ENCODE peak calls at places on chromosomes 2 and 18, in seven cellular contexts. One of them, this sample, is unnamed. For H3K36me3 and H3K27me3, the result is how much of the 10 kb centered on the place peaks cover.

GRCh38 chr18:14144628-14144895 is 12.3 kb upstream of the ZNF519 start:
- DNase-seq in hepatocyte: no peak
- DNase-seq in CD8-positive, alpha-beta memory T cell: no peak
- DNase-seq in A673: no peak
- DNase-seq in spleen: no peak
- DNase-seq in CD8-positive, alpha-beta T cell: no peak
- DNase-seq in transverse colon: no peak
- DNase-seq in this sample: no peak

GRCh38 chr2:207974214-207974600 is 51.1 kb downstream of the PLEKHM3 start:
- DNase-seq in hepatocyte: peak
- DNase-seq in CD8-positive, alpha-beta memory T cell: no peak
- DNase-seq in A673: no peak
- DNase-seq in spleen: no peak
- DNase-seq in CD8-positive, alpha-beta T cell: no peak
- DNase-seq in transverse colon: no peak
- DNase-seq in this sample: no peak

GRCh38 chr2:172095146-172095904 is 7.4 kb downstream of the DLX2 start:
- DNase-seq in hepatocyte: peak
- DNase-seq in CD8-positive, alpha-beta memory T cell: peak
- DNase-seq in A673: peak
- DNase-seq in spleen: peak
- DNase-seq in CD8-positive, alpha-beta T cell: peak
- DNase-seq in transverse colon: peak
- DNase-seq in this sample: peak

GRCh38 chr18:393558-393957 is 106.9 kb downstream of the COLEC12 start:
- DNase-seq in hepatocyte: no peak
- DNase-seq in CD8-positive, alpha-beta memory T cell: no peak
- DNase-seq in A673: no peak
- DNase-seq in spleen: no peak
- DNase-seq in CD8-positive, alpha-beta T cell: no peak
- DNase-seq in transverse colon: no peak
- DNase-seq in this sample: no peak

GRCh38 chr2:30860003-30860402 is 52.8 kb upstream of the CAPN13 start:
- DNase-seq in hepatocyte: no peak
- DNase-seq in CD8-positive, alpha-beta memory T cell: no peak
- DNase-seq in A673: no peak
- DNase-seq in spleen: no peak
- DNase-seq in CD8-positive, alpha-beta T cell: no peak
- DNase-seq in transverse colon: no peak
- DNase-seq in this sample: no peak

GRCh38 chr18:8695932-8696510 is 9.3 kb upstream of the MTCL1 start:
- DNase-seq in hepatocyte: no peak
- DNase-seq in CD8-positive, alpha-beta memory T cell: no peak
- DNase-seq in A673: no peak
- DNase-seq in spleen: no peak
- DNase-seq in CD8-positive, alpha-beta T cell: no peak
- DNase-seq in transverse colon: no peak
- DNase-seq in this sample: no peak

GRCh38 chr2:217064234-217065103 is 204.6 kb upstream of the TNP1 start:
- DNase-seq in hepatocyte: peak
- DNase-seq in CD8-positive, alpha-beta memory T cell: no peak
- DNase-seq in A673: peak
- DNase-seq in spleen: no peak
- DNase-seq in CD8-positive, alpha-beta T cell: no peak
- DNase-seq in transverse colon: no peak
- DNase-seq in this sample: no peak

GRCh38 chr2:148882051-148882450 is 7.0 kb downstream of the KIF5C start:
- DNase-seq in hepatocyte: peak
- DNase-seq in CD8-positive, alpha-beta memory T cell: no peak
- DNase-seq in A673: no peak
- DNase-seq in spleen: no peak
- DNase-seq in CD8-positive, alpha-beta T cell: no peak
- DNase-seq in transverse colon: no peak
- DNase-seq in this sample: no peak

GRCh38 chr2:29509397-29509796 is 394.2 kb downstream of the CLIP4 start:
- DNase-seq in hepatocyte: no peak
- DNase-seq in CD8-positive, alpha-beta memory T cell: no peak
- DNase-seq in A673: no peak
- DNase-seq in spleen: no peak
- DNase-seq in CD8-positive, alpha-beta T cell: no peak
- DNase-seq in transverse colon: no peak
- DNase-seq in this sample: no peak

GRCh38 chr2:174195253-174195652 is 53.1 kb downstream of the OLA1 start:
- DNase-seq in hepatocyte: no peak
- DNase-seq in CD8-positive, alpha-beta memory T cell: no peak
- DNase-seq in A673: no peak
- DNase-seq in spleen: no peak
- DNase-seq in CD8-positive, alpha-beta T cell: no peak
- DNase-seq in transverse colon: no peak
- DNase-seq in this sample: no peak

GRCh38 chr2:149612122-149612521 is 24.5 kb upstream of the MMADHC start:
- DNase-seq in hepatocyte: no peak
- DNase-seq in CD8-positive, alpha-beta memory T cell: no peak
- DNase-seq in A673: no peak
- DNase-seq in spleen: no peak
- DNase-seq in CD8-positive, alpha-beta T cell: no peak
- DNase-seq in transverse colon: no peak
- DNase-seq in this sample: no peak

GRCh38 chr2:108911401-108911800 is 77.6 kb downstream of the EDAR start:
- DNase-seq in hepatocyte: no peak
- DNase-seq in CD8-positive, alpha-beta memory T cell: no peak
- DNase-seq in A673: no peak
- DNase-seq in spleen: peak
- DNase-seq in CD8-positive, alpha-beta T cell: no peak
- DNase-seq in transverse colon: no peak
- DNase-seq in this sample: no peak

GRCh38 chr2:86396304-86396785 is 44.8 kb upstream of the KDM3A start:
- DNase-seq in hepatocyte: peak
- DNase-seq in CD8-positive, alpha-beta memory T cell: no peak
- DNase-seq in A673: peak
- DNase-seq in spleen: no peak
- DNase-seq in CD8-positive, alpha-beta T cell: peak
- DNase-seq in transverse colon: peak
- DNase-seq in this sample: no peak

GRCh38 chr2:225841314-225841713 is 441.8 kb downstream of the NYAP2 start:
- DNase-seq in hepatocyte: no peak
- DNase-seq in CD8-positive, alpha-beta memory T cell: no peak
- DNase-seq in A673: no peak
- DNase-seq in spleen: no peak
- DNase-seq in CD8-positive, alpha-beta T cell: no peak
- DNase-seq in transverse colon: no peak
- DNase-seq in this sample: no peak

GRCh38 chr2:9821805-9822445 is 21.3 kb upstream of the TAF1B start:
- DNase-seq in hepatocyte: no peak
- DNase-seq in CD8-positive, alpha-beta memory T cell: no peak
- DNase-seq in A673: no peak
- DNase-seq in spleen: no peak
- DNase-seq in CD8-positive, alpha-beta T cell: no peak
- DNase-seq in transverse colon: no peak
- DNase-seq in this sample: no peak

GRCh38 chr2:31347788-31348187 is 66.8 kb downstream of the XDH start:
- DNase-seq in hepatocyte: no peak
- DNase-seq in CD8-positive, alpha-beta memory T cell: no peak
- DNase-seq in A673: no peak
- DNase-seq in spleen: no peak
- DNase-seq in CD8-positive, alpha-beta T cell: no peak
- DNase-seq in transverse colon: no peak
- DNase-seq in this sample: no peak

GRCh38 chr18:12333650-12334279 is 25.7 kb downstream of the TUBB6 start:
- DNase-seq in hepatocyte: no peak
- DNase-seq in CD8-positive, alpha-beta memory T cell: no peak
- DNase-seq in A673: no peak
- DNase-seq in spleen: no peak
- DNase-seq in CD8-positive, alpha-beta T cell: no peak
- DNase-seq in transverse colon: no peak
- DNase-seq in this sample: no peak

GRCh38 chr2:117785740-117786139 is 28.8 kb upstream of the DDX18 start:
- DNase-seq in hepatocyte: peak
- DNase-seq in CD8-positive, alpha-beta memory T cell: peak
- DNase-seq in A673: peak
- DNase-seq in spleen: no peak
- DNase-seq in CD8-positive, alpha-beta T cell: peak
- DNase-seq in transverse colon: peak
- DNase-seq in this sample: peak

GRCh38 chr18:24078391-24078790 is 60.5 kb upstream of the CABYR start:
- DNase-seq in hepatocyte: no peak
- DNase-seq in CD8-positive, alpha-beta memory T cell: no peak
- DNase-seq in A673: peak
- DNase-seq in spleen: no peak
- DNase-seq in CD8-positive, alpha-beta T cell: no peak
- DNase-seq in transverse colon: no peak
- DNase-seq in this sample: no peak

DNA sequence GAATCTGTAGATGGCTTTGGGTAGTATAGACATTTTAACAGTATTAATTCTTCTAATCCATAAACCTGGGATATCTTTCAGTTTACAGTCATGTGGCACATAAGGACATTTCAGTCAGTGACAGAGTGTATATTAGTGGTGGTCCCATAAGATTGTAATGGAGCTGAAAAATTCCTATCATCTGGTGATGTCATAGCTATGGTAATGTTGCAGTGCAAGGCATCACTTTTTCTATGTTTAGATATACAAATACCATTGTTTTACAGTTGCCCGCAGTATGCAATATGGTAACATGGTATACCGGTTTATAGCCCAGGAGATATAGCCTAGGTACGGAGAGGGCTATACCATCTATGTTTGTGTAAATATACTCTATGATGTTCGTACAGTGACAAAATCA is 9.7 kb downstream of the CCDC150 start:
- DNase-seq in hepatocyte: no peak
- DNase-seq in CD8-positive, alpha-beta memory T cell: no peak
- DNase-seq in A673: no peak
- DNase-seq in spleen: no peak
- DNase-seq in CD8-positive, alpha-beta T cell: no peak
- DNase-seq in transverse colon: no peak
- DNase-seq in this sample: no peak
- H3K36me3 ChIP-seq in hepatocyte: under half
- H3K36me3 ChIP-seq in CD8-positive, alpha-beta memory T cell: under half
- H3K36me3 ChIP-seq in A673: under half
- H3K36me3 ChIP-seq in spleen: under half
- H3K36me3 ChIP-seq in CD8-positive, alpha-beta T cell: under half
- H3K36me3 ChIP-seq in transverse colon: under half
- H3K36me3 ChIP-seq in this sample: under half

GRCh38 chr2:130740671-130741070 is 11.8 kb downstream of the GPR148 start:
- DNase-seq in hepatocyte: no peak
- DNase-seq in CD8-positive, alpha-beta memory T cell: no peak
- DNase-seq in A673: no peak
- DNase-seq in spleen: no peak
- DNase-seq in CD8-positive, alpha-beta T cell: no peak
- DNase-seq in transverse colon: no peak
- DNase-seq in this sample: no peak
- H3K27me3 ChIP-seq in hepatocyte: under half
- H3K27me3 ChIP-seq in CD8-positive, alpha-beta memory T cell: under half
- H3K27me3 ChIP-seq in A673: under half
- H3K27me3 ChIP-seq in spleen: under half
- H3K27me3 ChIP-seq in CD8-positive, alpha-beta T cell: under half
- H3K27me3 ChIP-seq in transverse colon: under half
- H3K27me3 ChIP-seq in this sample: under half

DNA sequence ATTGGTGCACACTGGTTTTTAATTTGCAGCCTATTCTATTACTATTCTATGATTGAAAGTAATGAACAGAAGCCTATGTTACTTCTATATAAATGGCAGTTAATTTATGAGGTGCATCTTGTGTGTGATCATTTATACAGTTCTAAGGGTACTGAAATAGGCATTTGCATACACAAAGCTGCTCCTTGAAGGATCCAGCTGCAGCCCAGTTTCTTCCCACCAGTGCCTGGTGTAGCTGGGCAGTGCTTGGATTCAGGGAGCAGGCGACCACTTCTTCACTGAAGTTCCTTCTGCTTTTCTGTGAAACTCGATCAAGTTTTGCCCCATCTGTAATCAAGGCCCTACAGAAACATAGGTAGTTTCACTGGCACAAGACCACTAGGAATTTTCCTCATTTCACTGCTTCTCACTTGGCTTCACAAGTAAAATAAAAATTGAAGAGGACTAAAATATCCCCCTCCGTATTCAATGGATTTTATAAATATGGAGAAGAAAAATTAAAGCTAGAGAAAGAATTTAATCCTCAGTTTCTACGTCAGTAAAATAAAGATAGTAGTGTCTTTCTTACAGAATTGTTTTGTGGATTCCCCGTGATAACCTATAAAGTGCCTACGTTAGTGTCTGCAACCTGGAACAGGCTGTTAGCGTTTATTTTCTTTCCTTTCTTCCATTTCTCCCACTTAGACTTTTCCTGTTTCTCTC is 1.7 kb upstream of the LPIN2 start:
- DNase-seq in hepatocyte: no peak
- DNase-seq in CD8-positive, alpha-beta memory T cell: no peak
- DNase-seq in A673: no peak
- DNase-seq in spleen: no peak
- DNase-seq in CD8-positive, alpha-beta T cell: no peak
- DNase-seq in transverse colon: no peak
- DNase-seq in this sample: no peak
- H3K4me3 ChIP-seq in hepatocyte: no peak
- H3K4me3 ChIP-seq in CD8-positive, alpha-beta memory T cell: no peak
- H3K4me3 ChIP-seq in A673: no peak
- H3K4me3 ChIP-seq in spleen: no peak
- H3K4me3 ChIP-seq in CD8-positive, alpha-beta T cell: no peak
- H3K4me3 ChIP-seq in transverse colon: no peak
- H3K4me3 ChIP-seq in this sample: no peak

GRCh38 chr18:32093523-32093922 is 1.8 kb downstream of the RNF138 start:
- DNase-seq in hepatocyte: peak
- DNase-seq in CD8-positive, alpha-beta memory T cell: no peak
- DNase-seq in A673: peak
- DNase-seq in spleen: no peak
- DNase-seq in CD8-positive, alpha-beta T cell: no peak
- DNase-seq in transverse colon: peak
- DNase-seq in this sample: no peak

GRCh38 chr18:32095571-32096229 is 4.0 kb downstream of the RNF138 start:
- DNase-seq in hepatocyte: no peak
- DNase-seq in CD8-positive, alpha-beta memory T cell: no peak
- DNase-seq in A673: no peak
- DNase-seq in spleen: no peak
- DNase-seq in CD8-positive, alpha-beta T cell: no peak
- DNase-seq in transverse colon: no peak
- DNase-seq in this sample: no peak

GRCh38 chr18:32096936-32097335 is 5.3 kb downstream of the RNF138 start:
- DNase-seq in hepatocyte: no peak
- DNase-seq in CD8-positive, alpha-beta memory T cell: peak
- DNase-seq in A673: no peak
- DNase-seq in spleen: no peak
- DNase-seq in CD8-positive, alpha-beta T cell: no peak
- DNase-seq in transverse colon: no peak
- DNase-seq in this sample: peak

GRCh38 chr18:32093106-32093511 is 1.4 kb downstream of the RNF138 start:
- DNase-seq in hepatocyte: peak
- DNase-seq in CD8-positive, alpha-beta memory T cell: peak
- DNase-seq in A673: peak
- DNase-seq in spleen: no peak
- DNase-seq in CD8-positive, alpha-beta T cell: peak
- DNase-seq in transverse colon: peak
- DNase-seq in this sample: peak

DNA sequence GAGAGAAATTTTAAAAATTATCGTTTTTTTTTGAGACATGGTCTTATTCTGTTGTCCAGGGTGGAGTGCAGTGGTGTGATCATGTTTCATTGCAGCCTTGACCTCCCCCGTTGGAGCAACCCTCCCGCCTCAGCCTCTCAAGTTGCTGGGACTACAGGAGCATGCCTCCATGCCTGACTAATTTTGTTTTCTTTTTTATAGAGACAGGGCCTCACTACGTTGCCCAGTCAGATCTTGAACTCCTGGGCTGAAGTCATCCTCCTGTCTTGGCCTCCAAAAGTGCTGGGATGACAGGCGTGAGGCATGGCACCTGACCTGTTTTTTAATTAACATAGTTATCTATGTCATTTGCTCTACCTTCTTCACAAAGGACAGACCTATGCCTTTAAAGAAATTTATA is 3.5 kb downstream of the RNF138 start:
- DNase-seq in hepatocyte: no peak
- DNase-seq in CD8-positive, alpha-beta memory T cell: no peak
- DNase-seq in A673: no peak
- DNase-seq in spleen: no peak
- DNase-seq in CD8-positive, alpha-beta T cell: no peak
- DNase-seq in transverse colon: no peak
- DNase-seq in this sample: no peak
- H3K36me3 ChIP-seq in hepatocyte: under half
- H3K36me3 ChIP-seq in CD8-positive, alpha-beta memory T cell: under half
- H3K36me3 ChIP-seq in A673: under half
- H3K36me3 ChIP-seq in spleen: under half
- H3K36me3 ChIP-seq in CD8-positive, alpha-beta T cell: under half
- H3K36me3 ChIP-seq in transverse colon: under half
- H3K36me3 ChIP-seq in this sample: under half